ENCODE peak calls at places on chromosomes 7 and 10, in six cellular contexts. P, H, E, K, O and I are unnamed samples.

GRCh38 chr7:112147752-112148435 is 58.3 kb downstream of the DOCK4 start:
- DNase-seq in P (no peak), H (no peak), E (no peak), K (no peak), O (no peak), I (no peak)

GRCh38 chr7:148783801-148784527 is 85.3 kb downstream of the CUL1 start:
- DNase-seq in P (no peak), H (no peak), E (no peak), K (no peak), O (no peak), I (no peak)

GRCh38 chr7:18262054-18262453 is 233.5 kb upstream of the HDAC9 start:
- DNase-seq in P (no peak), H (peak), E (no peak), K (peak), O (no peak), I (peak)

GRCh38 chr7:102272917-102273748 is 13.5 kb upstream of the SH2B2 start:
- DNase-seq in P (no peak), H (no peak), E (no peak), K (no peak), O (no peak), I (no peak)

GRCh38 chr7:135774284-135774683 is 25.7 kb upstream of the FAM180A start:
- DNase-seq in P (no peak), H (no peak), E (peak), K (no peak), O (no peak), I (no peak)

GRCh38 chr7:33671521-33672262 is 233.6 kb upstream of the BMPER start:
- DNase-seq in P (peak), H (no peak), E (no peak), K (no peak), O (no peak), I (no peak)

GRCh38 chr10:31419394-31420063 is 100.5 kb downstream of the ZEB1 start:
- DNase-seq in P (no peak), H (no peak), E (no peak), K (no peak), O (no peak), I (peak)

GRCh38 chr10:73060738-73061635 is 35.7 kb downstream of the P4HA1 start:
- DNase-seq in P (no peak), H (peak), E (peak), K (peak), O (no peak), I (peak)

GRCh38 chr7:74464931-74465906 is 11.5 kb downstream of the GTF2IRD1 start:
- DNase-seq in P (no peak), H (no peak), E (no peak), K (no peak), O (no peak), I (no peak)

GRCh38 chr7:154672659-154673415 is 330.1 kb downstream of the PAXIP1 start:
- DNase-seq in P (no peak), H (no peak), E (no peak), K (peak), O (no peak), I (no peak)

GRCh38 chr10:52566471-52567246 is 205.9 kb downstream of the MBL2 start:
- DNase-seq in P (no peak), H (peak), E (peak), K (no peak), O (no peak), I (peak)

GRCh38 chr10:43026039-43026973 is 50.6 kb upstream of the RET start:
- DNase-seq in P (no peak), H (no peak), E (no peak), K (no peak), O (no peak), I (no peak)

GRCh38 chr7:116610210-116610609 is 61.8 kb upstream of the MET start:
- DNase-seq in P (no peak), H (no peak), E (no peak), K (peak), O (no peak), I (peak)

GRCh38 chr7:16421333-16422099 is at the start of gene CRPPA:
- DNase-seq in P (no peak), H (no peak), E (no peak), K (peak), O (no peak), I (peak)

GRCh38 chr10:124705021-124705740 is 39.0 kb downstream of the FAM53B start:
- DNase-seq in P (no peak), H (no peak), E (no peak), K (no peak), O (no peak), I (no peak)

GRCh38 chr10:127196227-127196954 is at the start of gene INSYN2A:
- DNase-seq in P (no peak), H (no peak), E (peak), K (no peak), O (no peak), I (no peak)

GRCh38 chr10:664893-665292 is 24.6 kb downstream of the DIP2C start:
- DNase-seq in P (no peak), H (no peak), E (no peak), K (no peak), O (no peak), I (no peak)

GRCh38 chr7:29921404-29922010 is 68.1 kb downstream of the SCRN1 start:
- DNase-seq in P (peak), H (peak), E (peak), K (peak), O (peak), I (peak)

GRCh38 chr7:137996386-137996851 is 5.5 kb downstream of the CREB3L2 start:
- DNase-seq in P (no peak), H (no peak), E (no peak), K (peak), O (no peak), I (peak)

GRCh38 chr10:65945071-65945470 is 980.8 kb upstream of the LRRTM3 start:
- DNase-seq in P (no peak), H (no peak), E (no peak), K (no peak), O (no peak), I (no peak)

GRCh38 chr10:69329721-69330178 is 51.5 kb downstream of the HK1 start:
- DNase-seq in P (no peak), H (no peak), E (no peak), K (no peak), O (peak), I (no peak)

GRCh38 chr7:37942934-37943610 is 22.6 kb downstream of the EPDR1 start:
- DNase-seq in P (peak), H (no peak), E (peak), K (no peak), O (no peak), I (no peak)

GRCh38 chr7:113806633-113807327 is 112.0 kb downstream of the PPP1R3A start:
- DNase-seq in P (no peak), H (no peak), E (no peak), K (no peak), O (no peak), I (no peak)

GRCh38 chr7:113715981-113716870 is 202.6 kb downstream of the PPP1R3A start:
- DNase-seq in P (no peak), H (no peak), E (no peak), K (no peak), O (no peak), I (no peak)

GRCh38 chr10:59557642-59558041 is 152.0 kb downstream of the SLC16A9 start:
- DNase-seq in P (no peak), H (no peak), E (no peak), K (no peak), O (no peak), I (no peak)

GRCh38 chr7:106820321-106821217 is 44.5 kb upstream of the PIK3CG start:
- DNase-seq in P (no peak), H (no peak), E (no peak), K (no peak), O (no peak), I (no peak)

GRCh38 chr10:101224910-101225823 is 4.1 kb downstream of the LBX1 start:
- DNase-seq in P (no peak), H (no peak), E (no peak), K (no peak), O (no peak), I (peak)

GRCh38 chr10:10663587-10663986 is 354.1 kb upstream of the CELF2 start:
- DNase-seq in P (no peak), H (no peak), E (no peak), K (no peak), O (no peak), I (no peak)

GRCh38 chr10:105351187-105351586 is 710.1 kb downstream of the SORCS3 start:
- DNase-seq in P (no peak), H (no peak), E (no peak), K (no peak), O (no peak), I (no peak)

GRCh38 chr7:13827716-13828115 is 161.8 kb downstream of the ETV1 start:
- DNase-seq in P (no peak), H (no peak), E (no peak), K (no peak), O (no peak), I (no peak)

DNA sequence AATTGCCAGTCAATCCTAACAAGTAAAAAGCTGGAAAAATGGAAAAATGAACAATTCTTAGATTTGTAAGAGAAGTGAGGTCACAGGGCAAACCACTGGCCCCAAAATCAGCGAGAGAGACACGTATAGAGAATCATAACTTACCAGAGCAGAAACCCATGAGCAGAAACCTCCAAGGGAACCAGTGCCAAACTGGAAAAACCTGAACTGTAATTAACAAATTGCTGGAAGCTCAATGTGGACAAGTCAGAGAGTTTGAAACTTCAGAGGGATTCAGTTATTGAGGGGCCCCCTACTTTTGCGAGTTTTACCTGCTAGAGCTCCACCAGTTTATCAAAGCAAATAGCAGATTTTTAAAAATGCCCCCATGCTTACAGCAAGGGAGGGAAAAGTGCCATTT is 119.0 kb downstream of the C7orf25 start:
- DNase-seq in P (no peak), H (no peak), E (no peak), K (no peak), O (no peak), I (no peak)
- TF ChIP-seq POLR2A in P (no peak), H (no peak), E (no peak), K (no peak), O (no peak), I (no peak)

GRCh38 chr7:130421685-130422084 is 19.1 kb downstream of the CEP41 start:
- DNase-seq in P (no peak), H (no peak), E (no peak), K (no peak), O (no peak), I (peak)
- TF ChIP-seq MAX in P (no peak), H (no peak), E (no peak), K (no peak), O (no peak), I (no peak)

GRCh38 chr10:21257919-21258318 is 267.6 kb downstream of the SKIDA1 start:
- DNase-seq in P (no peak), H (no peak), E (no peak), K (no peak), O (no peak), I (no peak)

GRCh38 chr10:21260060-21260792 is 265.3 kb downstream of the SKIDA1 start:
- DNase-seq in P (no peak), H (no peak), E (no peak), K (no peak), O (no peak), I (no peak)

GRCh38 chr10:21261705-21262285 is 263.7 kb downstream of the SKIDA1 start:
- DNase-seq in P (no peak), H (no peak), E (no peak), K (no peak), O (no peak), I (no peak)

GRCh38 chr10:21263266-21263803 is 262.1 kb downstream of the SKIDA1 start:
- DNase-seq in P (no peak), H (no peak), E (no peak), K (peak), O (no peak), I (no peak)

DNA sequence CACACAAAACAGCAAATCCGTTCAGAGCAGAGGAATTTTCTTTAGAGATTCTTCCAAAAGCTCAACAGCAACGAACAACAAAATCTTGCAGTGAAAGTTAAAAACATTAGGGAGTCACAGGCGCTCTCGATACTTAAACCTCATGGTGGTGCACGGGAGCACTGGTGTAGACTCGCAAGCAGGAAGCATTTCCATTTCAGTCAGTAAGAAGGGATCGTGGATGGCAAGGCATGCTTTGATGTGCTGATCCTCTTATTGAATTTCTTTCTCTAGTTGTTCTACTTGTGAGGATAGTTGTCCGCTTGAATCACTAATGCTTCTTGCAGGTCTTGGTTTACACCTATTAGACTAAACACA is 264.7 kb downstream of the SKIDA1 start:
- DNase-seq in P (no peak), H (no peak), E (no peak), K (no peak), O (no peak), I (no peak)
- TF ChIP-seq CTCF in P (no peak), H (no peak), E (no peak), K (no peak), O (no peak), I (no peak)

DNA sequence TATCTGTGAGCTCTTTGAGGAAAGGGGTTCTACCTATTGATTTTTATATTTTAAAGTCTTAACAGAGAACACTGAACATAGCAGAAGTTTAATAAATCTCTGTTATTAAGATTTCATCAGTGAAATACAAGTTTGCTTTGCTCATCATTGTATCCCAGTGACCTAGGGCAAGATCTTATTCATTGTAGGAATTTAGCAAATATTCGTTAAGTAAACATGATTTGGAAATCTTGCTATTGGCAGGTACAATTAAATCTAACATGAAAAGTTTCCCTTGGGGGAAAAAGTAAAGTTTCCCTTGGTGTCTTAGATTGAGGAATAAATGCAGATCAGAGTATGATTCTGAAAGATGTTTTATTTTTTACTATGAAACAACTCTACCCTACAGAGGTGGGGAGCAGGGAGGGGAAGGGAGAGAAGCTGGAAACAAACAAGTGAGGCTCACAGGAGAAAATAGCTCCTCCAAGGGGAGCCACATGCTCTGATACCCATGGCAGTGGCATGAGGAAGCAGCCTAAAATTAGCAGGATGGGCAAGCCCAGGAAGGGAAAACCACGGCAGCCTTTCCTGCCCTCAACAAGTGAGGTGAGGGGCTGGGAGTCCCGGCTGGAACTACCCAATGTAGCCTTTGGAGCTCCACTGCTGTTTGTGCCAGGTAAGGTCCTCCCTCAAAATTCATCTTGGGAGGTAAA is 12.4 kb upstream of the HERC4 start:
- DNase-seq in P (no peak), H (no peak), E (peak), K (no peak), O (no peak), I (no peak)
- TF ChIP-seq POLR2A in P (no peak), H (no peak), E (no peak), K (no peak), O (no peak), I (no peak)

GRCh38 chr10:35191523-35191922 is 64.9 kb downstream of the CREM start:
- DNase-seq in P (no peak), H (no peak), E (no peak), K (peak), O (no peak), I (peak)
- TF ChIP-seq MAX in P (no peak), H (no peak), E (no peak), K (no peak), O (no peak), I (no peak)

GRCh38 chr10:3105166-3105565 is 37.8 kb downstream of the PFKP start:
- DNase-seq in P (no peak), H (no peak), E (no peak), K (no peak), O (no peak), I (no peak)

GRCh38 chr10:3103646-3104045 is 36.3 kb downstream of the PFKP start:
- DNase-seq in P (no peak), H (no peak), E (no peak), K (no peak), O (no peak), I (no peak)

GRCh38 chr10:3102721-3103410 is 35.5 kb downstream of the PFKP start:
- DNase-seq in P (no peak), H (no peak), E (no peak), K (no peak), O (no peak), I (no peak)

GRCh38 chr10:3105905-3106304 is 38.6 kb downstream of the PFKP start:
- DNase-seq in P (no peak), H (no peak), E (no peak), K (no peak), O (no peak), I (no peak)

DNA sequence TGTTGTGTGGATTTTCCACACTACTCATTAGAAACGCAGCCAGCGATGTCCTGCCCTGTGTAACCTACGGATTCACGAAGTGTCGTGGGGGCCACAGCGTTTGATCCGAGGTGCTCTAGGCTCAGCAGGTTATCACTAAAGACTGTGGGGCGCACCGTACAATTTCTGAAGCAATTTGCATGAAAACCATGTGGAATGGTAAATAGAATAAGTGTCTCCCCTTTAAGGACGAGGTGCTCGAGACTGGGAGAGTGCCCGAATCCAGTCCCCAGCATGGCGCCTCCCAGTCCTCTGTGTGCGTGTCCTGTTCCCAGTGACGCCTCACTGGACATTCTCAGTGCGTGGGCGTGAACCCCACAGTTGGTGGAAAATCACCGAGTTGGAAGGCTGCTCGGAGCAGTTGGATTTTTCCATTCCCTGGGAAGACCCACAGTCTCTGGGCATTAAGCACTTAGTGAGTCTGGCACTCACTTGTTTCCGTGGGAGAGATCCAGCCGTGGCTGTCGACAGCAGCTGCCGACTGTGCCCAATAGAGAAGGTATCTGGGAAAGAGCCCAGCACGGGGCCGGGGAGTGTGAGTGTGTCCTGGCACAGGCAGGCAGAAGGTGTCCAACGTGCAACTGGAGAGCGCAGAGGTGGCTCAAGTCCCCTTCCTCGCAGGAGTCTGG is 37.0 kb downstream of the PFKP start:
- DNase-seq in P (no peak), H (no peak), E (no peak), K (no peak), O (no peak), I (no peak)
- TF ChIP-seq CTCF in P (no peak), H (no peak), E (no peak), K (no peak), O (no peak), I (no peak)

GRCh38 chr7:2634265-2635145 is 2.7 kb downstream of the TTYH3 start:
- DNase-seq in P (no peak), H (no peak), E (no peak), K (no peak), O (no peak), I (no peak)

GRCh38 chr7:2631924-2632716 is at the start of gene TTYH3:
- DNase-seq in P (no peak), H (no peak), E (peak), K (no peak), O (no peak), I (peak)

GRCh38 chr7:2632717-2633537 is 1.1 kb downstream of the TTYH3 start:
- DNase-seq in P (no peak), H (peak), E (peak), K (no peak), O (no peak), I (peak)

GRCh38 chr7:2635148-2635668 is 3.4 kb downstream of the TTYH3 start:
- DNase-seq in P (no peak), H (no peak), E (no peak), K (no peak), O (no peak), I (no peak)

DNA sequence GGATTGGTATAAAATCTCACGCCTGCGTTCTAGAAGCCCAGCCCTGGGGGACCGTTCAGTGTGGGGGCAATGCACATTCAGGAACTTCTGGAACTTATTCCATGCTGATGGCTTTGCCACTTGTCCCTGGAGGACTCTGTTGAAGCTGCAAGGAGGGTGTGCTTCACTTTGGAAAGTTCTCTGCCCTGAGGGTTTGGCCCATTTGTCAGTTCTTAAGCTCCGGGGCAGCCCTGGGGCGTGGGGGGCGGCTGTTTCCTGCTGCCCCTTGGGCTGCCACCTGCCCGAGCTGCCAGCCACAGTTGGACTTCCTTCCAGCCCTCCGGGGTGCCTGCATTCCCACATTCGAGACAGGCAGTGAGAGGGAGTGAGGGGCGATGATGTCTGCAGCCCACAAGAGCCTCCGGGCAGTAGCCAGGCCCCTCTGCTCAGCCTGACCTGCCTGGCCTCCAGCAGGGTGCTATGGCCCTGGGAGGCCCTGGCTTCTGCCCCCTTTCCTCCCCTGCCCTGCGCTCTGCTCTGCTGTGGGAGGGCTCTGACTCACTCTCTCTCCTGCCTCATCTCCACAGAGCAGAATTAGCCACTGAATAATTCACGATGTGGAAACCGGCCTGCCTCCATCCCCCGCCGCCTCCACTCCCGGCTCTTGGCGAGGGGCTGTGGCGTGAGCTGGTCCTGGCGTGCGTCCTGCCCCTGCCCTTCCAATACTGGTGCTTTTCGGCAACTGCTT is 1.9 kb downstream of the TTYH3 start:
- DNase-seq in P (no peak), H (no peak), E (peak), K (peak), O (no peak), I (peak)
- TF ChIP-seq POLR2A in P (no peak), H (no peak), E (peak), K (no peak), O (no peak), I (no peak)